ENCODE peak calls at places on chromosome 22, in five cellular contexts. O, E, F, T and D are unnamed samples.

GRCh38 chr22:27215826-27216320 is 558.5 kb downstream of the MIAT start:
- DNase-seq in O (no peak), E (peak; percentile 14), F (peak; percentile 48), T (no peak), D (no peak)

GRCh38 chr22:45911601-45912271 is 65.2 kb downstream of the WNT7B start:
- DNase-seq in O (no peak), E (no peak), F (no peak), T (no peak), D (no peak)

GRCh38 chr22:36284171-36284571 is 31.2 kb downstream of the APOL1 start:
- DNase-seq in O (no peak), E (no peak), F (no peak), T (no peak), D (no peak)

GRCh38 chr22:35860837-35861236 is 143.2 kb downstream of the APOL5 start:
- DNase-seq in O (no peak), E (no peak), F (no peak), T (no peak), D (no peak)

GRCh38 chr22:46735747-46736608 is 2.1 kb downstream of the CERK start:
- DNase-seq in O (no peak), E (peak; percentile 50), F (peak; percentile 7), T (no peak), D (no peak)

GRCh38 chr22:22097727-22098228 is 115.2 kb upstream of the TOP3B start:
- DNase-seq in O (no peak), E (no peak), F (no peak), T (no peak), D (no peak)

GRCh38 chr22:32245042-32245441 is 10.1 kb downstream of the SLC5A4 start:
- DNase-seq in O (no peak), E (no peak), F (no peak), T (no peak), D (no peak)

GRCh38 chr22:44661659-44662569 is 40.1 kb upstream of the PRR5 start:
- DNase-seq in O (no peak), E (no peak), F (no peak), T (no peak), D (no peak)

GRCh38 chr22:36352775-36353507 is 34.8 kb downstream of the MYH9 start:
- DNase-seq in O (no peak), E (no peak), F (no peak), T (no peak), D (no peak)

GRCh38 chr22:22721681-22722309 is 77.4 kb downstream of the GGTLC2 start:
- DNase-seq in O (no peak), E (no peak), F (peak; percentile 9), T (peak; percentile 74), D (no peak)

GRCh38 chr22:45548991-45549736 is 46.5 kb downstream of the FBLN1 start:
- DNase-seq in O (no peak), E (no peak), F (peak; percentile 96), T (no peak), D (no peak)

GRCh38 chr22:42754658-42755057 is 34.0 kb upstream of the A4GALT start:
- DNase-seq in O (no peak), E (no peak), F (no peak), T (peak; percentile 71), D (no peak)

GRCh38 chr22:45442120-45442519 is 28.6 kb downstream of the RIBC2 start:
- DNase-seq in O (no peak), E (no peak), F (no peak), T (peak; percentile 41), D (no peak)

GRCh38 chr22:43455861-43456260 is 44.0 kb downstream of the MPPED1 start:
- DNase-seq in O (no peak), E (no peak), F (no peak), T (no peak), D (no peak)

GRCh38 chr22:44363214-44363979 is 50.6 kb upstream of the SHISAL1 start:
- DNase-seq in O (no peak), E (no peak), F (peak; percentile 93), T (peak; percentile 83), D (no peak)

GRCh38 chr22:30969532-30970355 is 679 bp downstream of the TUG1 start:
- DNase-seq in O (no peak), E (peak; percentile 32), F (peak; percentile 61), T (peak; percentile 45), D (no peak)

GRCh38 chr22:42692239-42693054 is 28.2 kb downstream of the A4GALT start:
- DNase-seq in O (no peak), E (no peak), F (no peak), T (no peak), D (no peak)

GRCh38 chr22:30843245-30843644 is 125.3 kb downstream of the MORC2 start:
- DNase-seq in O (no peak), E (no peak), F (no peak), T (no peak), D (no peak)

GRCh38 chr22:26169312-26170111 is at the start of gene SEZ6L:
- DNase-seq in O (no peak), E (peak; percentile 29), F (no peak), T (no peak), D (peak; percentile 47)

GRCh38 chr22:32518351-32518750 is 43.7 kb downstream of the FBXO7 start:
- DNase-seq in O (no peak), E (no peak), F (no peak), T (no peak), D (no peak)

GRCh38 chr22:44580756-44581435 is 82.9 kb upstream of the RTL6 start:
- DNase-seq in O (no peak), E (peak; percentile 22), F (no peak), T (no peak), D (no peak)

GRCh38 chr22:44389926-44390925 is 77.5 kb upstream of the SHISAL1 start:
- DNase-seq in O (no peak), E (no peak), F (no peak), T (no peak), D (no peak)

GRCh38 chr22:22003233-22003632 is 20.6 kb upstream of the TOP3B start:
- DNase-seq in O (no peak), E (no peak), F (no peak), T (no peak), D (no peak)

GRCh38 chr22:50015451-50016307 is 3.1 kb upstream of the IL17REL start:
- DNase-seq in O (no peak), E (peak; percentile 30), F (no peak), T (no peak), D (no peak)
- H4K91ac ChIP-seq in O (no peak overlapping the region), E (no peak overlapping the region), F (no peak overlapping the region), T (no peak overlapping the region), D (no peak overlapping the region)

DNA sequence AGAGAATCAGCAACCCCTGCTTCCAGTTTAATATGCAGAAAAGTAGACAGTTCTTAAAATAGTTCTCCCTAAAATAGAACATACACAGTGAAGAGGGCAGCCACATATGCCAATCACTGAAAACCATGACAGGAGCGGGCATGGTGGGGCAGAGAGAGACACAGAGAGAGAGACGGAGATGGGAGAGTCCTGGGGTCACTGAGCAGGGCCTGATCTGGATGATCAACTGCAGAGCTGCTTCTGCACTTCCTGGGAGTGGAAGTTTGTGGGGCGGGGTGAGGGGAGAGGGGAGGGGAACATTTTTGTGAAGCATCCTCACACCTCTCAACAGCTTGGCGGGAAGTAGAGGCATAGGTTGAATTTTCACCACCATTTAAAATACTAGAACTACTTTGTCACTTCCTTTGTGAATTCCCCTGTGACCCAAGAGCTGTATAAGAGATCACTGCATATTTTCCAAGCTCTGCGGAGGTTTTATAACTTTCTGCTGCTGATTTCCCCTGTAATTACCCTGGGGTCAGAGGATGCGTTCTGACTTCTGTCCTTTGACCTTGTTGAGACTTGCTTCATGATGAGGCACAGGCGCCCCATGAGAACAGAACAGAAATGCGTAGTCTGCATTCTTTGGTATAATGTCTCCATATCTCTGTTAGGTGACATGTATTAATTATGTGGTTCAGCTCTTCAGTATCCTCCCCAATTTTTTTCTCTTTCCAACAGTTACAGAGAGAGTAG is 419.4 kb downstream of the BRD1 start:
- DNase-seq in O (no peak), E (peak; percentile 8), F (no peak), T (no peak), D (no peak)
- H2BK12ac ChIP-seq in O (no peak overlapping the region), E (no peak overlapping the region), F (no peak overlapping the region), T (no peak overlapping the region), D (no peak overlapping the region)

GRCh38 chr22:40308999-40309578 is 37.2 kb upstream of the ADSL start:
- DNase-seq in O (no peak), E (no peak), F (no peak), T (no peak), D (no peak)
- H4K91ac ChIP-seq in O (no peak overlapping the region), E (no peak overlapping the region), F (no peak overlapping the region), T (no peak overlapping the region), D (no peak overlapping the region)

DNA sequence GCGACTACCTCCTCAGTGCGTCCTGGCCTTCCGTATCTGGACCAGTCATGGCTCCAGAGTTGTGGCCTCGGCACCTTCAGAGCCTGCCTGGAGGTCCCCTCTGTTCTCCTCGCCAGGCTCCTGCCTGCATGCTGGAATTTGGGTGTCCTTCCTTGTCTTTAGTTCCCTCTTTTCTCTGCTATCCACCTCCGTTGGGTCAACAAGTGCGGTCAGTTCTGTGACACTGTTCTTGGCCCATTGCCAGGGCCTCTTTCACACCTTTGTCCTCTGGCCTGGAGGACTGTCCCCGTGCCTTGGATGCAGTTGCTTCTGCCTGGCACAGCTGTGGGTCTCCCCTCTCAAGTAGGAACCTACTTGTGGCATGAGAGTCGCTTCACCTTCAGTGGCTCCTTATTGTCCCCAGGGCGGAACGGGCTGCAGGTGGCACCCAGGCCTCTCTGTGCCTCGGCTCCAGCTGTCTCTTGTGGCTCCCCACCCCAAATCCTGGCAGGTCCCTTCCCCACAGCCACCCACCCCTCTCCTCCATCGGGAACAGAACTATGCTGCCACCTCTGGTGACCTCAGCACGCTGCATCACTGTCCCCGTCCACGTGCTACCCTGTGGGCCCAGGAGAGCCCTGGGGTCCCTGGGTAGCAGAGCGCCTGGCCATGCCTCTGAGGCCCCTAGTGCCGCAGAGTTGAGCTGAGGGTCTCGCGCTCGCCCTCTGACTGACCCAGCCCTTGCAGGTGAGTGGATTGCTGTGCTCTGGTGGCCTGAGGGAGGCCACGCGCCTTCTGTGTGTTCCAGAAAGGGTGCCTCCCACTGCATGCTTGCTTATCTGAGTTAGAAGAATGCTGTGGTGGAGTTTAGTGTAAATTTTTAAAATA is 4.7 kb downstream of the DGCR8 start:
- DNase-seq in O (no peak), E (peak; percentile 83), F (peak; percentile 18), T (peak; percentile 43), D (peak; percentile 40)
- H2BK12ac ChIP-seq in O (peak overlapping the region; percentile 44), E (no peak overlapping the region), F (no peak overlapping the region), T (no peak overlapping the region), D (no peak overlapping the region)

GRCh38 chr22:37501176-37501609 is 15.0 kb upstream of the MFNG start:
- DNase-seq in O (no peak), E (no peak), F (no peak), T (no peak), D (no peak)
- H4K91ac ChIP-seq in O (no peak overlapping the region), E (no peak overlapping the region), F (peak overlapping the region; percentile 91), T (no peak overlapping the region), D (no peak overlapping the region)

DNA sequence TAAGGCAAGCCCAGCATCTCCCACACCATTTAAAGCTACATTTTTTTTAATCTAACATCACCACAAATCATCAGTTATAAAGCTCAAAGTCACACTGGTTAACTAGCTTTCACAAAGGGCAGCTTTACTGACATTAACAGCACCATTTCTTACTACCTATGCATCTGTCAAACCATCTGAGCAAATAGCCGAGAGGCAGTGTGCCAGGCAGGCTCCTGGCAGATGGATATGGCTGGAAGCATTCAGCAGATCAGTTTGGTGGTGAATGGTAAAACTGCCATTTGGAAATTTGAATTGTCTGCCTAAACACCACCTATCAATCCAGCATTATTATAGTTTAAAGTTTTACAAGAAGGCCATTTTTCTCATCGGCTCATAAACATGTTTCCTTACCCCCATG is 131.2 kb downstream of the TTC28 start:
- DNase-seq in O (no peak), E (no peak), F (no peak), T (no peak), D (no peak)
- H2BK12ac ChIP-seq in O (no peak overlapping the region), E (no peak overlapping the region), F (no peak overlapping the region), T (no peak overlapping the region), D (no peak overlapping the region)